ENCODE peak calls at places on chromosomes 16 and 17, in four cellular contexts. B is fibroblast of pulmonary artery; I is cardiac muscle cell; D is CD8-positive, alpha-beta T cell. O is an unnamed sample.

GRCh38 chr17:79836952-79837887 is 2.0 kb downstream of the CBX4 start:
- DNase-seq in I (peak; percentile 88), B (peak; percentile 86), D (peak; percentile 52), O (peak; percentile 79)

GRCh38 chr16:63385714-63386113 is 1349.5 kb upstream of the CDH8 start:
- DNase-seq in I (no peak), B (no peak), D (no peak), O (no peak)

GRCh38 chr16:1474796-1475551 is at the start of gene CLCN7:
- DNase-seq in D (peak; percentile 87), B (peak; percentile 88), I (peak; percentile 91), O (peak; percentile 49)

GRCh38 chr16:85348065-85348840 is 236.0 kb upstream of the CIBAR2 start:
- DNase-seq in B (no peak), I (no peak), D (no peak), O (no peak)

GRCh38 chr16:19804538-19805323 is 79.9 kb downstream of the GPRC5B start:
- DNase-seq in I (peak; percentile 46), D (peak; percentile 22), B (peak; percentile 53), O (peak; percentile 74)

GRCh38 chr17:79050591-79050990 is 24.0 kb upstream of the ENGASE start:
- DNase-seq in D (no peak), B (no peak), I (no peak), O (no peak)

GRCh38 chr16:75003931-75004330 is 5.1 kb downstream of the ZNRF1 start:
- DNase-seq in B (no peak), I (no peak), D (no peak), O (no peak)

GRCh38 chr17:80026359-80027042 is 9.2 kb downstream of the TBC1D16 start:
- DNase-seq in I (no peak), B (no peak), D (no peak), O (no peak)

GRCh38 chr17:73546770-73547345 is 97.4 kb downstream of the SDK2 start:
- DNase-seq in D (peak; percentile 42), I (peak; percentile 18), B (no peak), O (peak; percentile 86)

GRCh38 chr17:7825206-7825980 is 8.6 kb upstream of the KDM6B start:
- DNase-seq in I (peak; percentile 50), D (no peak), B (no peak), O (no peak)

GRCh38 chr16:86708431-86708830 is 130.1 kb downstream of the FOXL1 start:
- DNase-seq in I (no peak), B (no peak), D (no peak), O (no peak)

GRCh38 chr16:85227262-85227923 is 115.1 kb upstream of the CIBAR2 start:
- DNase-seq in D (no peak), I (peak; percentile 47), B (no peak), O (no peak)

GRCh38 chr16:87713469-87714229 is 52.1 kb downstream of the KLHDC4 start:
- DNase-seq in D (peak; percentile 67), B (no peak), I (no peak), O (no peak)

GRCh38 chr16:81480856-81481821 is 36.5 kb downstream of the CMIP start:
- DNase-seq in D (no peak), I (peak; percentile 62), B (peak; percentile 27), O (no peak)

GRCh38 chr16:66703359-66704215 is 7.0 kb upstream of the CMTM4 start:
- DNase-seq in D (no peak), B (peak; percentile 13), I (no peak), O (no peak)

GRCh38 chr16:35398208-35398607 is 1938.8 kb downstream of the TP53TG3F start:
- DNase-seq in B (no peak), I (no peak), D (no peak), O (no peak)

GRCh38 chr16:48603647-48604376 is 6.2 kb downstream of the N4BP1 start:
- DNase-seq in I (no peak), D (no peak), B (no peak), O (no peak)

GRCh38 chr17:80930335-80931040 is 61.2 kb upstream of the CHMP6 start:
- DNase-seq in I (no peak), B (no peak), D (no peak), O (no peak)

GRCh38 chr17:73641779-73642580 is 2.3 kb downstream of the SDK2 start:
- DNase-seq in D (peak; percentile 12), B (no peak), I (no peak), O (no peak)

GRCh38 chr17:40568074-40568836 is 3.0 kb upstream of the CCR7 start:
- DNase-seq in B (no peak), I (no peak), D (no peak), O (no peak)

GRCh38 chr16:55622930-55623561 is 32.7 kb upstream of the SLC6A2 start:
- DNase-seq in I (no peak), D (no peak), B (no peak), O (peak; percentile 31)

GRCh38 chr17:34588266-34588665 is 8.9 kb downstream of the TMEM132E start:
- DNase-seq in B (no peak), I (no peak), D (no peak), O (peak; percentile 61)

GRCh38 chr17:78826836-78827509 is 13.6 kb downstream of the USP36 start:
- DNase-seq in B (no peak), I (no peak), D (no peak), O (no peak)

GRCh38 chr17:50584749-50585148 is 24.2 kb downstream of the CACNA1G start:
- DNase-seq in I (no peak), D (no peak), B (no peak), O (peak; percentile 49)

GRCh38 chr17:43905985-43906852 is 1.1 kb downstream of the MPP2 start:
- DNase-seq in I (peak; percentile 61), B (peak; percentile 49), D (peak; percentile 50), O (no peak)

GRCh38 chr17:62876063-62876462 is 67.9 kb upstream of the MARCHF10 start:
- DNase-seq in D (no peak), B (peak; percentile 82), I (peak; percentile 26), O (peak; percentile 93)

GRCh38 chr17:6574689-6575595 is 18.6 kb upstream of the PITPNM3 start:
- DNase-seq in I (peak; percentile 76), B (peak; percentile 65), D (peak; percentile 41), O (peak; percentile 55)
- H3K4me3 ChIP-seq in I (no peak overlapping the region), B (no peak overlapping the region), D (no peak overlapping the region), O (no peak overlapping the region)

DNA sequence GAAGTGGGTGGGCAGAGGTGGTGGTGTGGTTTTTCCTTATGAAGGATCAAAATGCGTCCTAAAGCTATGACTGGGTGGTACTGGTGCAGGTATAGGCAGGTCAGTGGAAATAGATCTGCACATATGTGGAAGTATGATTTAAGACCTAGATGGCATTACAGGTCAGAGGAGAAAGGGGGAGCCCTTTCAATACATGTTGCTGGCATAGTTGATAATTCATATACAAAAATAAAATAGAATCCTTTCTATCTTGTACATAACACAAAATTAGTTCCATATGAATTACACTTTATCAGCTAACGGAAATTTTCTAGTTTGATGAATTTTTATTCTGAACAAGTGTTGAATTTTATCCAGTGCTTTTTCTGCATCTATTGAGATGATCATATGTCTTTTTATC is 20.8 kb upstream of the PIK3R5 start:
- DNase-seq in I (no peak), D (no peak), B (no peak), O (peak; percentile 13)
- TF ChIP-seq CTCF in I (peak; percentile 12), D (peak; percentile 21), B (no peak), O (no peak)

DNA sequence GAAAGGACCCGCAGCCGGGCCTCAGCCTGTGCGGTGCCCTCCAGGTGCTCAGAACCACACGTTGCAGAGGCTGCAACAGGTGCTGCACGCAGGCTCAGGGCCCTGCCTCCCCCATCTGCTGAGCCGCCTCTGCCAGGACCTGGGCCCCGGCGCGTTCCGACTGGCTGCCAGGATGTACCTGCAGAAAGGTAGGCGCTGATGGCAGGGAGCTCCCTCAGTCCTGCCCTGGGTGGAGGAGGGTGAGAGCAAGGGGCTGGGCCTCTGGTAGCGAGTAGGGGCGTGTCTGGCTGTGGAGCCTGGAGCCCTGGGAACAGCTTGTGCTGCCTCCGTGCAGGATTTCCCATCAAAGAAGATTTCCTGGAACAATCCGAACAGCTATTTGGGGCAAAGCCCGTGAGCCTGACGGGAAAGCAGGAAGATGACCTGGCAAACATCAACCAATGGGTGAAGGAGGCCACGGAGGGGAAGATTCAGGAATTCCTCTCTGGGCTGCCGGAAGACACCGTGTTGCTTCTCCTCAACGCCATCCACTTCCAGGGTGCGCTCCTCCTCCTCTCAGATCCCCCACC is 4.4 kb downstream of the SERPINF2 start:
- DNase-seq in B (peak; percentile 44), D (no peak), I (peak; percentile 44), O (peak; percentile 94)
- H3K4me3 ChIP-seq in B (no peak overlapping the region), D (no peak overlapping the region), I (no peak overlapping the region), O (no peak overlapping the region)

DNA sequence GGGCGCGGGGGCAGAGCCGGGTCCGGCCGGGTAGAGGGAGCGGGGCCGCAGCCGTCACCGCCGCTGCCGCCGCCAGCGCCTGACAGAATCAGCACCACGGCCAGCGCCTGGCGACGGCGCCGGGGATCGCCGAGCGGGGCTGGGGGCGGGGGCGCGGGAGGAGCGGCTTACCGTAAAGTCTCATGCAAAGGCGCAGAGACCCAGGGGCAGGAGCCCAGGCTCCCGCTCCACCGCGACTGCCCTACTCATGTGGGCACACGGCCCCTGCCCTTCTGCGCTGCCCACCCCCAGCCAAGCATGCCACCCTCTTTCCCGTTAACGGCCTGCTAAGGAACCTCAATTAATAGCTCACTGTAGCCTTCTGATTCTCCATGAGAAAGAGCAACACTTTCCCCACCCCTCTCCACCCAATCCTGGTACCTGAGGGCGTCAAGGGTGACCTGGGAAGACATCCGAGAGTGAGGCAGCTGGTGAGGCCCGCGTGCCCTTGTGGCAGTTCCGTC is at the start of gene SEZ6:
- DNase-seq in D (peak; percentile 50), B (peak; percentile 65), I (peak; percentile 76), O (no peak)
- TF ChIP-seq CTCF in D (no peak), B (no peak), I (no peak), O (no peak)

GRCh38 chr17:5080591-5080990 is 2.3 kb downstream of the ZFP3 start:
- DNase-seq in I (no peak), D (no peak), B (no peak), O (no peak)

GRCh38 chr17:5078106-5079028 is at the start of gene ZFP3:
- DNase-seq in D (peak; percentile 75), B (peak; percentile 82), I (peak; percentile 87), O (peak; percentile 46)

GRCh38 chr17:5077781-5078105 is 524 bp upstream of the ZFP3 start:
- DNase-seq in I (no peak), D (no peak), B (no peak), O (no peak)
- H3K4me3 ChIP-seq in I (no peak overlapping the region), D (peak overlapping the region; percentile 80), B (peak overlapping the region; percentile 69), O (peak overlapping the region; percentile 61)

DNA sequence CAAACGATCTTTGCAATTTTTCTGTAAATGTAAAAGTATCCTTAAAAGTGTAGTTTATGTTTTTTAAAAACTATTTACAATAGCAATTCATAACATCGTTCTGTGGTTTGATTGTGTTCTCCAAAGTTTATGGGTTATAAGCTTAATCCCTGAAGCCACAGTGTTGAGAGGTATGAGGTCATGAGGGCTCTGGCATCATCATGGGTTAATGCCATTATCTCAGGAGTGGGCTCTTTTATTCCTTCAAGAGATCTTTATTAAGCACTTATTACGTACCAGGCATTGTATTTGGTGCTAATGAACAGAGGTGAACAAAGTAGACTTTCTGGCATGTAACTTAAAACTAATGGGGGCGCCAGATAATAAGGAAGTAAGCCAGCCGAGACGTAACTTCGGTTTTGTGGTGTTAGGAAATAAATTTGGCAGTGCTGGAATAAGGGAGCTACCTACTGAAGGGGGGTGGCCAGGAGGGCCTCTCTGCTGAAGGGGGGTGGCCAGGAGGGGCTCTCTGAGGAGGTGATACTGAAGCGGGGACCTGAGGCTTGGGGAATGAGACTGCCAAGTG is 158.1 kb downstream of the VPS53 start:
- DNase-seq in I (peak; percentile 54), D (no peak), B (peak; percentile 34), O (no peak)
- TF ChIP-seq CTCF in I (peak; percentile 21), D (no peak), B (peak; percentile 10), O (no peak)